ENCODE peak calls at places on chromosomes 12 and 14, in ten cellular contexts. One of them, this sample, is unnamed.

GRCh38 chr12:88897723-88898122 is 317.5 kb upstream of the KITLG start:
- DNase-seq in iPS DF 6.9: no peak
- DNase-seq in small intestine: no peak
- DNase-seq in AG10803: no peak
- DNase-seq in adrenal gland: no peak
- DNase-seq in upper lobe of left lung: no peak
- DNase-seq in K562: no peak
- DNase-seq in epithelial cell of esophagus: peak; percentile 27
- DNase-seq in transverse colon: no peak
- DNase-seq in uterus: no peak
- DNase-seq in this sample: no peak

GRCh38 chr12:30823140-30823669 is 68.5 kb upstream of the CAPRIN2 start:
- DNase-seq in iPS DF 6.9: no peak
- DNase-seq in small intestine: no peak
- DNase-seq in AG10803: no peak
- DNase-seq in adrenal gland: peak; percentile 29
- DNase-seq in upper lobe of left lung: peak; percentile 49
- DNase-seq in K562: no peak
- DNase-seq in epithelial cell of esophagus: no peak
- DNase-seq in transverse colon: peak; percentile 34
- DNase-seq in uterus: peak; percentile 30
- DNase-seq in this sample: no peak

GRCh38 chr14:49654511-49654910 is 19.5 kb upstream of the DNAAF2 start:
- DNase-seq in iPS DF 6.9: no peak
- DNase-seq in small intestine: no peak
- DNase-seq in AG10803: no peak
- DNase-seq in adrenal gland: no peak
- DNase-seq in upper lobe of left lung: no peak
- DNase-seq in K562: no peak
- DNase-seq in epithelial cell of esophagus: no peak
- DNase-seq in transverse colon: no peak
- DNase-seq in uterus: no peak
- DNase-seq in this sample: no peak

GRCh38 chr12:87848248-87848868 is 180.8 kb downstream of the C12orf50 start:
- DNase-seq in iPS DF 6.9: no peak
- DNase-seq in small intestine: peak; percentile 55
- DNase-seq in AG10803: peak; percentile 58
- DNase-seq in adrenal gland: peak; percentile 20
- DNase-seq in upper lobe of left lung: no peak
- DNase-seq in K562: peak; percentile 25
- DNase-seq in epithelial cell of esophagus: peak; percentile 67
- DNase-seq in transverse colon: no peak
- DNase-seq in uterus: no peak
- DNase-seq in this sample: peak; percentile 77

GRCh38 chr12:55827806-55828205 is 1.6 kb downstream of the DNAJC14 start:
- DNase-seq in iPS DF 6.9: no peak
- DNase-seq in small intestine: no peak
- DNase-seq in AG10803: no peak
- DNase-seq in adrenal gland: no peak
- DNase-seq in upper lobe of left lung: no peak
- DNase-seq in K562: no peak
- DNase-seq in epithelial cell of esophagus: no peak
- DNase-seq in transverse colon: no peak
- DNase-seq in uterus: no peak
- DNase-seq in this sample: no peak

GRCh38 chr12:94792690-94793089 is 142.3 kb upstream of the TMCC3 start:
- DNase-seq in iPS DF 6.9: no peak
- DNase-seq in small intestine: no peak
- DNase-seq in AG10803: no peak
- DNase-seq in adrenal gland: no peak
- DNase-seq in upper lobe of left lung: no peak
- DNase-seq in K562: no peak
- DNase-seq in epithelial cell of esophagus: no peak
- DNase-seq in transverse colon: no peak
- DNase-seq in uterus: no peak
- DNase-seq in this sample: no peak

GRCh38 chr12:28777603-28778365 is 371.3 kb upstream of the FAR2 start:
- DNase-seq in iPS DF 6.9: no peak
- DNase-seq in small intestine: no peak
- DNase-seq in AG10803: no peak
- DNase-seq in adrenal gland: no peak
- DNase-seq in upper lobe of left lung: no peak
- DNase-seq in K562: no peak
- DNase-seq in epithelial cell of esophagus: no peak
- DNase-seq in transverse colon: no peak
- DNase-seq in uterus: no peak
- DNase-seq in this sample: no peak

GRCh38 chr12:114935658-114936057 is 251.7 kb upstream of the TBX3 start:
- DNase-seq in iPS DF 6.9: no peak
- DNase-seq in small intestine: peak; percentile 43
- DNase-seq in AG10803: no peak
- DNase-seq in adrenal gland: no peak
- DNase-seq in upper lobe of left lung: no peak
- DNase-seq in K562: no peak
- DNase-seq in epithelial cell of esophagus: peak; percentile 13
- DNase-seq in transverse colon: no peak
- DNase-seq in uterus: no peak
- DNase-seq in this sample: no peak

GRCh38 chr12:126156806-126157574 is 1091.8 kb downstream of the AACS start:
- DNase-seq in iPS DF 6.9: peak; percentile 47
- DNase-seq in small intestine: no peak
- DNase-seq in AG10803: no peak
- DNase-seq in adrenal gland: no peak
- DNase-seq in upper lobe of left lung: no peak
- DNase-seq in K562: no peak
- DNase-seq in epithelial cell of esophagus: no peak
- DNase-seq in transverse colon: no peak
- DNase-seq in uterus: no peak
- DNase-seq in this sample: no peak

GRCh38 chr14:99590746-99591555 is 13.1 kb downstream of the CCDC85C start:
- DNase-seq in iPS DF 6.9: no peak
- DNase-seq in small intestine: no peak
- DNase-seq in AG10803: peak; percentile 55
- DNase-seq in adrenal gland: peak; percentile 84
- DNase-seq in upper lobe of left lung: no peak
- DNase-seq in K562: no peak
- DNase-seq in epithelial cell of esophagus: peak; percentile 27
- DNase-seq in transverse colon: no peak
- DNase-seq in uterus: peak; percentile 58
- DNase-seq in this sample: no peak

GRCh38 chr14:72666610-72667009 is 227.3 kb downstream of the DPF3 start:
- DNase-seq in iPS DF 6.9: no peak
- DNase-seq in small intestine: no peak
- DNase-seq in AG10803: peak; percentile 77
- DNase-seq in adrenal gland: no peak
- DNase-seq in upper lobe of left lung: no peak
- DNase-seq in K562: no peak
- DNase-seq in epithelial cell of esophagus: peak; percentile 91
- DNase-seq in transverse colon: no peak
- DNase-seq in uterus: no peak
- DNase-seq in this sample: no peak

GRCh38 chr14:52333823-52334657 is 19.9 kb downstream of the PTGER2 start:
- DNase-seq in iPS DF 6.9: no peak
- DNase-seq in small intestine: no peak
- DNase-seq in AG10803: no peak
- DNase-seq in adrenal gland: no peak
- DNase-seq in upper lobe of left lung: peak; percentile 34
- DNase-seq in K562: no peak
- DNase-seq in epithelial cell of esophagus: no peak
- DNase-seq in transverse colon: no peak
- DNase-seq in uterus: no peak
- DNase-seq in this sample: no peak

GRCh38 chr12:30695327-30696102 is at the start of gene IPO8:
- DNase-seq in iPS DF 6.9: peak; percentile 87
- DNase-seq in small intestine: peak; percentile 93
- DNase-seq in AG10803: peak; percentile 92
- DNase-seq in adrenal gland: peak; percentile 92
- DNase-seq in upper lobe of left lung: peak; percentile 96
- DNase-seq in K562: peak; percentile 95
- DNase-seq in epithelial cell of esophagus: peak; percentile 95
- DNase-seq in transverse colon: peak; percentile 95
- DNase-seq in uterus: peak; percentile 92
- DNase-seq in this sample: peak; percentile 28

GRCh38 chr12:49089831-49090773 is 4.5 kb downstream of the DHH start:
- DNase-seq in iPS DF 6.9: no peak
- DNase-seq in small intestine: no peak
- DNase-seq in AG10803: peak; percentile 43
- DNase-seq in adrenal gland: no peak
- DNase-seq in upper lobe of left lung: no peak
- DNase-seq in K562: peak; percentile 50
- DNase-seq in epithelial cell of esophagus: peak; percentile 40
- DNase-seq in transverse colon: no peak
- DNase-seq in uterus: peak; percentile 35
- DNase-seq in this sample: no peak

GRCh38 chr14:100213587-100213955 is 25.4 kb upstream of the YY1 start:
- DNase-seq in iPS DF 6.9: no peak
- DNase-seq in small intestine: no peak
- DNase-seq in AG10803: no peak
- DNase-seq in adrenal gland: no peak
- DNase-seq in upper lobe of left lung: no peak
- DNase-seq in K562: no peak
- DNase-seq in epithelial cell of esophagus: no peak
- DNase-seq in transverse colon: no peak
- DNase-seq in uterus: no peak
- DNase-seq in this sample: no peak

GRCh38 chr12:92138144-92138543 is 7.5 kb downstream of the BTG1 start:
- DNase-seq in iPS DF 6.9: no peak
- DNase-seq in small intestine: no peak
- DNase-seq in AG10803: no peak
- DNase-seq in adrenal gland: no peak
- DNase-seq in upper lobe of left lung: no peak
- DNase-seq in K562: no peak
- DNase-seq in epithelial cell of esophagus: peak; percentile 94
- DNase-seq in transverse colon: no peak
- DNase-seq in uterus: no peak
- DNase-seq in this sample: no peak
- H3K4me3 ChIP-seq in iPS DF 6.9: no peak overlapping the region
- H3K4me3 ChIP-seq in small intestine: peak overlapping the region; percentile 29
- H3K4me3 ChIP-seq in AG10803: no peak overlapping the region
- H3K4me3 ChIP-seq in adrenal gland: no peak overlapping the region
- H3K4me3 ChIP-seq in upper lobe of left lung: peak overlapping the region; percentile 78
- H3K4me3 ChIP-seq in K562: no peak overlapping the region
- H3K4me3 ChIP-seq in epithelial cell of esophagus: peak overlapping the region; percentile 28
- H3K4me3 ChIP-seq in transverse colon: no peak overlapping the region
- H3K4me3 ChIP-seq in uterus: peak overlapping the region; percentile 84
- H3K4me3 ChIP-seq in this sample: no peak overlapping the region

GRCh38 chr14:38252066-38252710 is 3.7 kb downstream of the CLEC14A start:
- DNase-seq in iPS DF 6.9: no peak
- DNase-seq in small intestine: no peak
- DNase-seq in AG10803: no peak
- DNase-seq in adrenal gland: no peak
- DNase-seq in upper lobe of left lung: no peak
- DNase-seq in K562: no peak
- DNase-seq in epithelial cell of esophagus: no peak
- DNase-seq in transverse colon: no peak
- DNase-seq in uterus: no peak
- DNase-seq in this sample: no peak
- H3K4me3 ChIP-seq in iPS DF 6.9: no peak overlapping the region
- H3K4me3 ChIP-seq in small intestine: no peak overlapping the region
- H3K4me3 ChIP-seq in AG10803: no peak overlapping the region
- H3K4me3 ChIP-seq in adrenal gland: no peak overlapping the region
- H3K4me3 ChIP-seq in upper lobe of left lung: peak overlapping the region; percentile 61
- H3K4me3 ChIP-seq in K562: no peak overlapping the region
- H3K4me3 ChIP-seq in epithelial cell of esophagus: no peak overlapping the region
- H3K4me3 ChIP-seq in transverse colon: no peak overlapping the region
- H3K4me3 ChIP-seq in uterus: no peak overlapping the region
- H3K4me3 ChIP-seq in this sample: no peak overlapping the region

GRCh38 chr12:98352218-98352811 is 163.1 kb upstream of the TMPO start:
- DNase-seq in iPS DF 6.9: no peak
- DNase-seq in small intestine: no peak
- DNase-seq in AG10803: peak; percentile 70
- DNase-seq in adrenal gland: no peak
- DNase-seq in upper lobe of left lung: no peak
- DNase-seq in K562: no peak
- DNase-seq in epithelial cell of esophagus: peak; percentile 95
- DNase-seq in transverse colon: no peak
- DNase-seq in uterus: no peak
- DNase-seq in this sample: no peak

GRCh38 chr12:98355322-98355721 is 160.1 kb upstream of the TMPO start:
- DNase-seq in iPS DF 6.9: no peak
- DNase-seq in small intestine: no peak
- DNase-seq in AG10803: peak; percentile 27
- DNase-seq in adrenal gland: no peak
- DNase-seq in upper lobe of left lung: no peak
- DNase-seq in K562: no peak
- DNase-seq in epithelial cell of esophagus: peak; percentile 94
- DNase-seq in transverse colon: no peak
- DNase-seq in uterus: no peak
- DNase-seq in this sample: no peak

GRCh38 chr12:98354520-98354919 is 160.9 kb upstream of the TMPO start:
- DNase-seq in iPS DF 6.9: no peak
- DNase-seq in small intestine: no peak
- DNase-seq in AG10803: no peak
- DNase-seq in adrenal gland: no peak
- DNase-seq in upper lobe of left lung: no peak
- DNase-seq in K562: no peak
- DNase-seq in epithelial cell of esophagus: peak; percentile 29
- DNase-seq in transverse colon: no peak
- DNase-seq in uterus: no peak
- DNase-seq in this sample: no peak

GRCh38 chr12:98351089-98351488 is 164.3 kb upstream of the TMPO start:
- DNase-seq in iPS DF 6.9: no peak
- DNase-seq in small intestine: no peak
- DNase-seq in AG10803: no peak
- DNase-seq in adrenal gland: no peak
- DNase-seq in upper lobe of left lung: no peak
- DNase-seq in K562: no peak
- DNase-seq in epithelial cell of esophagus: no peak
- DNase-seq in transverse colon: no peak
- DNase-seq in uterus: no peak
- DNase-seq in this sample: no peak

GRCh38 chr12:98352835-98353234 is 162.6 kb upstream of the TMPO start:
- DNase-seq in iPS DF 6.9: no peak
- DNase-seq in small intestine: no peak
- DNase-seq in AG10803: peak; percentile 9
- DNase-seq in adrenal gland: no peak
- DNase-seq in upper lobe of left lung: no peak
- DNase-seq in K562: no peak
- DNase-seq in epithelial cell of esophagus: peak; percentile 64
- DNase-seq in transverse colon: no peak
- DNase-seq in uterus: no peak
- DNase-seq in this sample: no peak
- H3K4me3 ChIP-seq in iPS DF 6.9: no peak overlapping the region
- H3K4me3 ChIP-seq in small intestine: no peak overlapping the region
- H3K4me3 ChIP-seq in AG10803: no peak overlapping the region
- H3K4me3 ChIP-seq in adrenal gland: no peak overlapping the region
- H3K4me3 ChIP-seq in upper lobe of left lung: no peak overlapping the region
- H3K4me3 ChIP-seq in K562: no peak overlapping the region
- H3K4me3 ChIP-seq in epithelial cell of esophagus: no peak overlapping the region
- H3K4me3 ChIP-seq in transverse colon: no peak overlapping the region
- H3K4me3 ChIP-seq in uterus: no peak overlapping the region
- H3K4me3 ChIP-seq in this sample: peak overlapping the region; percentile 38

DNA sequence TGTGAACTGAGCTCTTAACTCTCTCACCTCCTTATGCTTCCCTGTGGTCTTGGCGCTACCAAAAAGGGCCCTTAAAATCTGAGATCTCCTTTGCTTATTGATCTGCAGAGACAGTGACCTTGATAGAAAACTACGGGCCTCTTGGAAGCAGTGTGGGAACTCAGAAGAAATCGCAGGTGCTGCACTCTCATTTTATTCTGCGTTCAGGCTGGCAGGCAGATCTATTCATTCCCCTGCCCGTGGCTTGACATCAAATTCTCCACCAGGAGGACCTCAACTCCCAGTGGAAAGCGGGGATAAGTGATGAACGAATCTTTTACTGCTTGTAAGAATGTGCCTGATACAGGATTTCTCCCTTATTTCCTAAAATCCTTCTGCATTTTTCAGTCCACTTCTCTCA is 143.2 kb upstream of the SEL1L start:
- DNase-seq in iPS DF 6.9: no peak
- DNase-seq in small intestine: no peak
- DNase-seq in AG10803: no peak
- DNase-seq in adrenal gland: no peak
- DNase-seq in upper lobe of left lung: no peak
- DNase-seq in K562: no peak
- DNase-seq in epithelial cell of esophagus: no peak
- DNase-seq in transverse colon: no peak
- DNase-seq in uterus: no peak
- DNase-seq in this sample: no peak
- H3K4me3 ChIP-seq in iPS DF 6.9: no peak overlapping the region
- H3K4me3 ChIP-seq in small intestine: no peak overlapping the region
- H3K4me3 ChIP-seq in AG10803: no peak overlapping the region
- H3K4me3 ChIP-seq in adrenal gland: no peak overlapping the region
- H3K4me3 ChIP-seq in upper lobe of left lung: no peak overlapping the region
- H3K4me3 ChIP-seq in K562: no peak overlapping the region
- H3K4me3 ChIP-seq in epithelial cell of esophagus: no peak overlapping the region
- H3K4me3 ChIP-seq in transverse colon: no peak overlapping the region
- H3K4me3 ChIP-seq in uterus: no peak overlapping the region
- H3K4me3 ChIP-seq in this sample: no peak overlapping the region